ENCODE peak calls at places on chromosomes 1 and 21, in seven cellular contexts. C is GM23338, S is SK-N-SH, A is A549, B is K562, V is HL-60, R is HepG2. G is an unnamed sample.

GRCh38 chr1:184691719-184692324 is 62.8 kb downstream of the EDEM3 start:
- DNase-seq in A (peak; percentile 14), B (no peak), R (peak; percentile 24), S (peak; percentile 36), V (no peak), C (peak; percentile 74), G (peak; percentile 27)

GRCh38 chr1:164728719-164729118 is 169.7 kb downstream of the PBX1 start:
- DNase-seq in A (no peak), V (no peak), B (no peak), S (no peak), R (no peak), C (no peak), G (no peak)

GRCh38 chr1:237258871-237259270 is 216.9 kb downstream of the RYR2 start:
- DNase-seq in B (no peak), C (no peak), V (no peak), A (no peak), S (peak; percentile 66), R (no peak), G (no peak)

GRCh38 chr21:36005018-36005417 is 55.3 kb downstream of the SETD4 start:
- DNase-seq in S (no peak), C (peak; percentile 27), A (no peak), R (no peak), B (peak; percentile 17), V (no peak), G (no peak)

GRCh38 chr1:36366091-36366661 is 19.5 kb downstream of the STK40 start:
- DNase-seq in R (no peak), A (no peak), C (peak; percentile 76), V (no peak), B (no peak), S (peak; percentile 89), G (no peak)

GRCh38 chr1:158180741-158181576 is at the start of gene CD1D:
- DNase-seq in R (no peak), S (no peak), V (peak; percentile 50), A (no peak), C (peak; percentile 74), B (no peak), G (no peak)

GRCh38 chr1:24373044-24373443 is 40.5 kb downstream of the STPG1 start:
- DNase-seq in R (no peak), V (no peak), A (no peak), C (no peak), S (no peak), B (no peak), G (no peak)

GRCh38 chr1:111943056-111943455 is 46.4 kb downstream of the KCND3 start:
- DNase-seq in S (no peak), A (no peak), B (no peak), R (no peak), C (no peak), V (no peak), G (no peak)

GRCh38 chr1:205994342-205994741 is 8.9 kb downstream of the RAB7B start:
- DNase-seq in B (no peak), R (no peak), A (no peak), C (no peak), V (no peak), S (no peak), G (no peak)

GRCh38 chr1:230870916-230871315 is 2.6 kb upstream of the C1orf198 start:
- DNase-seq in V (no peak), S (no peak), B (no peak), R (no peak), A (no peak), C (no peak), G (no peak)

GRCh38 chr1:230867119-230867902 is 1.0 kb downstream of the C1orf198 start:
- DNase-seq in B (no peak), A (no peak), S (no peak), C (no peak), V (no peak), R (no peak), G (no peak)

GRCh38 chr1:230867903-230868735 is at the start of gene C1orf198:
- DNase-seq in A (peak; percentile 71), S (peak; percentile 98), B (peak; percentile 97), V (peak; percentile 28), R (peak; percentile 32), C (peak; percentile 72), G (no peak)

GRCh38 chr1:230868736-230869385 is 540 bp upstream of the C1orf198 start:
- DNase-seq in C (peak; percentile 84), V (no peak), A (no peak), B (no peak), S (no peak), R (peak; percentile 41), G (no peak)

DNA sequence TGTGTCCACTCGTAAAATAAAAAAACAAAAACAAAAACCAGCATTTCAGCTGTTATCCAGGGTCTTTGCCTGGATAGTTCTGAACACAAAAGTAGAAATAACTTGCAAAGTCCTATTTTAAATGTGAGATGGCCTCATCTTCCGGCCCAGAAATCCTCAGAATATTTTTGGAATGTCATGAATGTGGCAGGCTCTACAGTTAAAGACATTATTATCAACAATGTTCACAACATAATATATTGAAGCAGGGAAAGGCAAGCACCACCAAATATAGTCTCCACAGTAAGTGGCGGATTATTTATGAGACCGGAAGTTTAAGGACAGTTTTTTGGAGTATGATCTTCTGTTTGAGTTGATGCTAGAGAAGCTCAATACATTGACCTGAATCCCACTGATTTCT is 1.2 kb upstream of the C1orf198 start:
- DNase-seq in R (no peak), V (no peak), C (no peak), A (no peak), S (no peak), B (no peak), G (no peak)
- H3K4me3 ChIP-seq in R (peak overlapping the region; percentile 79), V (no peak overlapping the region), C (peak overlapping the region; percentile 84), A (no peak overlapping the region), S (peak overlapping the region; percentile 63), B (no peak overlapping the region), G (peak overlapping the region; percentile 63)

GRCh38 chr1:244639561-244639960 is 13.4 kb upstream of the DESI2 start:
- DNase-seq in R (no peak), S (no peak), A (no peak), C (no peak), B (no peak), V (no peak), G (no peak)
- TF ChIP-seq REST in R (no peak), S (no peak), A (no peak), C (no peak), B (no peak), V (no peak), G (no peak)

GRCh38 chr1:203406446-203407045 is 55.6 kb upstream of the FMOD start:
- DNase-seq in B (no peak), R (no peak), C (no peak), S (no peak), A (no peak), V (no peak), G (no peak)
- H3K27ac ChIP-seq in B (no peak overlapping the region), R (no peak overlapping the region), C (no peak overlapping the region), S (no peak overlapping the region), A (no peak overlapping the region), V (no peak overlapping the region), G (no peak overlapping the region)

GRCh38 chr1:18090636-18091035 is 17.0 kb upstream of the IGSF21 start:
- DNase-seq in C (peak; percentile 84), V (no peak), A (no peak), B (no peak), S (no peak), R (no peak), G (no peak)
- H3K4me3 ChIP-seq in C (no peak overlapping the region), V (no peak overlapping the region), A (no peak overlapping the region), B (no peak overlapping the region), S (no peak overlapping the region), R (no peak overlapping the region), G (no peak overlapping the region)

DNA sequence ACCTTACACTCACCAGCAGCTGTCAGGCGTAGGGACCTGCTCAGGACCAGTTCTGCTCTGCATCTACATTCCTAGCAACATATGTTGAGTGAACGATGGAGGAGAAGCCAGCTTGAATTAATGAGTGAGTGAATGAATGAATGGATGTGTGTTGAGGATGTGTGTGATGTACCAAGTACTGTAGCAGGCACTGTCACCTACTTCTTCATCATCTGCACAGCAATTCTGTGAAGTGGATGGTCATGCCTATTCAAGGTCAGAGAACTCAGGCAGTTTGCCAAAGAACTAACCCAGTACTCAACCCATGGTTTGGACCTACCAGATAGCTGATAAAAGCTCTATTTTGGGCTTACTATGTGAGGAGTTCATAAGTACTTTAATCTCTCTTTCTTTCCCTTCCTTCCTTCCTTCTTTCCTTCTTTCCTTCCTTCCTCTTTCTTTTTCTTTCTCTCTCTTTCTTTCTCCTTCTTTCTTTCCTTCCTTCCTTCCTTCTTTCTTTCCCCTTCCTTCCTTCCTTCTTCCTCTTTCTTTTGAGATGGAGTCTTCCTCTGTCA is 56.9 kb downstream of the ATP1A1 start:
- DNase-seq in C (no peak), A (no peak), V (no peak), B (no peak), R (no peak), S (no peak), G (no peak)
- TF ChIP-seq REST in C (no peak), A (no peak), V (no peak), B (no peak), R (no peak), S (no peak), G (no peak)

DNA sequence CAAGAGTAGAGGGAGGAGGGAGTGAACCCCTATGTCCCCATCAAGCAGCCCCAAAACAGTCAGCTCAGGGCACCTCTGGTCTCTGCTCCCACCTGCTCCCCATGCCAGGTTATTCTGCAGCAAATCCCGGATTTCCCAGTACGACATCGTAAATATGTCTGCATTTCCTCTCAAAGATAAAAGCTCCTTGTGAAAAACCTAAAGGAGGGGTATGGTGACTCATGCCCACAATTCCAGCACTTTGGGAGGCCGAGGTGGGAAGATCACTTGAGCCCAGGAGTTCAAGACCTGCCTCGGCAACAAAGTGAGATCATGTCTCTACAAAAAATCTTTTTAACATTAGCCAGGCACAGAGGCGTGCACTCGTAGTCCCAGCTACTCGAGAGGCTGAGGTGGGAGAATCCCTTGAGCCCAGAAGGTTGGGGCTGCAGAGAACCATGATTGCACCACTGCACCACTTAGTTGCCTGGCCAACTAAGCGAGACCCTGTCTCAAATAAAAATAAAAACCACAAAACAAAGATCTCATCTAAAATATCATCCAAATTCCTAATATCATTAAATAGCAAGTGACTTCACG is 7.1 kb downstream of the ACOT7 start:
- DNase-seq in V (no peak), R (no peak), A (no peak), B (no peak), C (no peak), S (no peak), G (no peak)
- H3K27ac ChIP-seq in V (no peak overlapping the region), R (no peak overlapping the region), A (peak overlapping the region; percentile 90), B (no peak overlapping the region), C (peak overlapping the region; percentile 83), S (peak overlapping the region; percentile 73), G (peak overlapping the region; percentile 90)

DNA sequence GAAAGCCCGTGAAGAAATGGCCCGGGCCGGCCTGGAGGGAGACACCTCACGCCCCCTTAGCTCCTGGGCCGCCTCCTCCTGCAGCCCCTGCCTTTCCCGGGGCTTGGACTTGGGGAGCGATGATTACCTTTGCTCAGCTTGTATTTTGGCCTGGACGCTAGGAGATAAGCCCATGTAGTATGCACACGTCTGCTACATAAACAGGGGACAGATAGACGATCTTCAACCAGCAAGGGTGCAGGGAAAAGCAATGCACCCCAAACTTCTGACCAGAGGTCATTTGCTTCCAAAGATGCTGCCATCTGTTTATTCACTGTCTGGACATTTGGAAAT is 936 bp downstream of the TP73 start:
- DNase-seq in B (peak; percentile 49), R (no peak), S (no peak), A (no peak), C (no peak), V (no peak), G (no peak)
- H3K4me3 ChIP-seq in B (peak overlapping the region; percentile 47), R (peak overlapping the region; percentile 73), S (no peak overlapping the region), A (no peak overlapping the region), C (peak overlapping the region; percentile 76), V (no peak overlapping the region), G (peak overlapping the region; percentile 49)